ENCODE peak calls at places on chromosome 7, in seven cellular contexts. I, M, Y, R, B, U and O are unnamed samples. For H3K4me1 and H3K36me3, the result is how much of the 10 kb centered on the place peaks cover.

GRCh38 chr7:143477501-143478150 is at the start of gene TAS2R41:
- DNase-seq in I (no peak), U (no peak), R (no peak), B (no peak), Y (no peak), M (no peak), O (no peak)

GRCh38 chr7:140726304-140726703 is 29.8 kb downstream of the NDUFB2 start:
- DNase-seq in M (no peak), B (no peak), U (peak), I (no peak), Y (no peak), R (no peak), O (no peak)

GRCh38 chr7:2614646-2615330 is 17.0 kb upstream of the TTYH3 start:
- DNase-seq in U (no peak), M (no peak), Y (no peak), R (no peak), I (no peak), B (no peak), O (peak)

GRCh38 chr7:137074386-137075030 is 206.1 kb downstream of the CHRM2 start:
- DNase-seq in M (no peak), R (no peak), I (no peak), B (no peak), U (no peak), Y (peak), O (no peak)

GRCh38 chr7:127873151-127873550 is 158.1 kb downstream of the LRRC4 start:
- DNase-seq in U (no peak), M (no peak), I (no peak), B (no peak), R (no peak), Y (no peak), O (no peak)

GRCh38 chr7:133139350-133139749 is 57.5 kb upstream of the CHCHD3 start:
- DNase-seq in U (no peak), Y (peak), R (no peak), M (no peak), I (peak), B (no peak), O (peak)

GRCh38 chr7:97835296-97836138 is 36.7 kb downstream of the ASNS start:
- DNase-seq in M (no peak), I (peak), Y (peak), B (peak), U (peak), R (peak), O (peak)

GRCh38 chr7:32958046-32959025 is 1.1 kb downstream of the FKBP9 start:
- DNase-seq in R (no peak), M (peak), U (no peak), B (peak), I (peak), Y (peak), O (peak)

GRCh38 chr7:123051916-123052315 is 56.4 kb upstream of the TAS2R16 start:
- DNase-seq in U (no peak), Y (peak), I (no peak), B (no peak), R (no peak), M (no peak), O (no peak)

GRCh38 chr7:99143853-99144672 is at the start of gene SMURF1:
- DNase-seq in Y (peak), R (peak), I (peak), B (peak), M (peak), U (peak), O (peak)

GRCh38 chr7:112076309-112076708 is 129.9 kb downstream of the DOCK4 start:
- DNase-seq in B (no peak), I (no peak), R (no peak), Y (no peak), M (no peak), U (no peak), O (no peak)

GRCh38 chr7:139568813-139569490 is 45.5 kb downstream of the CLEC2L start:
- DNase-seq in R (no peak), I (no peak), Y (no peak), B (no peak), M (no peak), U (no peak), O (no peak)

GRCh38 chr7:130207642-130208041 is at the start of gene SSMEM1:
- DNase-seq in B (no peak), I (no peak), Y (peak), M (no peak), R (no peak), U (no peak), O (no peak)

GRCh38 chr7:105141068-105141467 is 127.1 kb downstream of the KMT2E start:
- DNase-seq in M (no peak), I (no peak), B (no peak), U (peak), R (no peak), Y (peak), O (peak)

GRCh38 chr7:80764132-80764531 is 125.7 kb downstream of the CD36 start:
- DNase-seq in B (no peak), U (no peak), M (no peak), R (no peak), Y (peak), I (no peak), O (peak)

GRCh38 chr7:82444220-82445049 is 858 bp upstream of the CACNA2D1 start:
- DNase-seq in R (no peak), I (peak), M (no peak), U (no peak), Y (no peak), B (peak), O (no peak)

GRCh38 chr7:8260871-8261707 is 878 bp downstream of the ICA1 start:
- DNase-seq in M (peak), B (peak), R (no peak), I (peak), Y (no peak), U (peak), O (peak)

GRCh38 chr7:34060548-34060947 is 155.2 kb downstream of the BMPER start:
- DNase-seq in B (no peak), R (no peak), Y (peak), I (no peak), U (no peak), M (no peak), O (no peak)

GRCh38 chr7:18770154-18770807 is 274.7 kb downstream of the HDAC9 start:
- DNase-seq in I (no peak), M (no peak), Y (peak), U (no peak), R (no peak), B (no peak), O (no peak)

GRCh38 chr7:119320316-119320715 is 952.7 kb upstream of the KCND2 start:
- DNase-seq in M (no peak), Y (no peak), B (no peak), U (no peak), I (no peak), R (no peak), O (no peak)

GRCh38 chr7:138030679-138031351 is 28.9 kb upstream of the CREB3L2 start:
- DNase-seq in B (no peak), U (no peak), M (no peak), Y (peak), R (no peak), I (no peak), O (no peak)

GRCh38 chr7:83306487-83306886 is 143.8 kb upstream of the PCLO start:
- DNase-seq in Y (no peak), I (no peak), M (no peak), B (no peak), R (no peak), U (no peak), O (no peak)

GRCh38 chr7:90605055-90605454 is 8.9 kb downstream of the CDK14 start:
- DNase-seq in B (no peak), Y (no peak), U (peak), R (no peak), I (no peak), M (no peak), O (peak)

GRCh38 chr7:84529480-84530205 is 335.1 kb upstream of the SEMA3A start:
- DNase-seq in U (peak), Y (peak), R (peak), I (no peak), B (no peak), M (no peak), O (no peak)

GRCh38 chr7:117219485-117219884 is 103.4 kb downstream of the WNT2 start:
- DNase-seq in M (no peak), B (no peak), I (no peak), Y (peak), U (no peak), R (no peak), O (no peak)

GRCh38 chr7:130998993-130999602 is 265.1 kb upstream of the KLF14 start:
- DNase-seq in I (no peak), M (no peak), R (no peak), Y (peak), U (no peak), B (no peak), O (no peak)

GRCh38 chr7:4725014-4725951 is 43.2 kb downstream of the FOXK1 start:
- DNase-seq in B (peak), M (peak), U (peak), I (peak), R (peak), Y (peak), O (no peak)

GRCh38 chr7:152462995-152463713 is 27.4 kb upstream of the KMT2C start:
- DNase-seq in M (no peak), Y (peak), R (peak), I (peak), B (peak), U (no peak), O (no peak)

GRCh38 chr7:70711441-70711840 is 420.5 kb upstream of the GALNT17 start:
- DNase-seq in R (no peak), I (no peak), Y (no peak), M (no peak), B (no peak), U (no peak), O (no peak)

GRCh38 chr7:115831371-115831770 is 199.2 kb downstream of the TFEC start:
- DNase-seq in Y (no peak), R (no peak), I (no peak), M (no peak), B (no peak), U (no peak), O (no peak)

GRCh38 chr7:93374345-93374940 is 142.3 kb downstream of the VPS50 start:
- DNase-seq in U (peak), B (no peak), I (no peak), M (no peak), R (no peak), Y (peak), O (no peak)

GRCh38 chr7:41921453-41921912 is 218.6 kb upstream of the INHBA start:
- DNase-seq in B (no peak), R (no peak), U (no peak), Y (peak), I (no peak), M (no peak), O (no peak)
- H3K4me1 ChIP-seq in B (under half), R (under half), U (under half), Y (under half), I (under half), M (under half), O (under half)

GRCh38 chr7:73443543-73444255 is 10.1 kb downstream of the FZD9 start:
- DNase-seq in Y (no peak), R (no peak), I (peak), B (no peak), M (no peak), U (no peak), O (no peak)
- H3K36me3 ChIP-seq in Y (half or more), R (half or more), I (under half), B (under half), M (half or more), U (half or more), O (half or more)

DNA sequence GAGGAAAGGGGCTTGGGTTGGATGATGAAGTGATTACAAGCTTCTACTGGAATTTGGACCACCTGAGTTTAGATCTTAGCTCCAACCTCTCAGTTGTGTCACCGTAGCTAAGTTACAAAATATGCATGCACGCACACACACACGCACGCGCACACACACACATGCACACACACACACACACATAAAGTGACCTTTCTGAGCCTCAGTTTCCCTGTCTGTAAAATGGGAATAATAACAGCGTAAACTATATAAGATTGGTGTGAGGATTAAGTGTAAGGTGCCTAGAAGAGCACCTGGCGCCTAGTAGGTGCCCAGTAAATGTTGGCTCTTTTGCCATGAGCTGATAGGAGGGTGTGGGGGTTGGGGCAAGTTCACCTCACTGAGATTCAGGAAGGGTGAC is 12.6 kb upstream of the AQP1 start:
- DNase-seq in R (no peak), I (no peak), M (no peak), B (no peak), Y (no peak), U (no peak), O (no peak)
- H3K4me1 ChIP-seq in R (under half), I (under half), M (under half), B (under half), Y (under half), U (under half), O (under half)

GRCh38 chr7:135938086-135938485 is 39.1 kb downstream of the MTPN start:
- DNase-seq in I (no peak), U (no peak), Y (no peak), M (no peak), B (no peak), R (no peak), O (no peak)

GRCh38 chr7:135942614-135943013 is 34.5 kb downstream of the MTPN start:
- DNase-seq in M (no peak), R (no peak), B (no peak), I (no peak), U (no peak), Y (no peak), O (no peak)

GRCh38 chr7:135938563-135938962 is 38.6 kb downstream of the MTPN start:
- DNase-seq in Y (no peak), U (no peak), R (no peak), B (no peak), M (no peak), I (no peak), O (no peak)

GRCh38 chr7:135939268-135939667 is 37.9 kb downstream of the MTPN start:
- DNase-seq in I (no peak), R (no peak), M (no peak), B (no peak), Y (no peak), U (no peak), O (no peak)

GRCh38 chr7:135940077-135941075 is 36.8 kb downstream of the MTPN start:
- DNase-seq in U (no peak), Y (no peak), I (no peak), R (no peak), M (no peak), B (no peak), O (no peak)
- H3K36me3 ChIP-seq in U (under half), Y (under half), I (under half), R (under half), M (under half), B (under half), O (under half)

GRCh38 chr7:25732771-25733217 is 419.2 kb upstream of the NFE2L3 start:
- DNase-seq in B (no peak), R (no peak), M (no peak), U (no peak), Y (no peak), I (no peak), O (no peak)
- H3K4me1 ChIP-seq in B (under half), R (under half), M (under half), U (under half), Y (under half), I (under half), O (under half)

GRCh38 chr7:100687261-100687660 is 6.8 kb downstream of the GIGYF1 start:
- DNase-seq in R (peak), B (no peak), U (no peak), I (no peak), M (no peak), Y (no peak), O (no peak)

GRCh38 chr7:100688593-100688860 is 5.5 kb downstream of the GIGYF1 start:
- DNase-seq in B (no peak), R (no peak), U (no peak), M (no peak), Y (no peak), I (no peak), O (no peak)

GRCh38 chr7:100687740-100688592 is 6.1 kb downstream of the GIGYF1 start:
- DNase-seq in Y (no peak), U (no peak), B (no peak), I (no peak), R (no peak), M (no peak), O (peak)

GRCh38 chr7:100691676-100692577 is 2.1 kb downstream of the GIGYF1 start:
- DNase-seq in M (peak), R (peak), Y (peak), B (peak), I (peak), U (peak), O (peak)

DNA sequence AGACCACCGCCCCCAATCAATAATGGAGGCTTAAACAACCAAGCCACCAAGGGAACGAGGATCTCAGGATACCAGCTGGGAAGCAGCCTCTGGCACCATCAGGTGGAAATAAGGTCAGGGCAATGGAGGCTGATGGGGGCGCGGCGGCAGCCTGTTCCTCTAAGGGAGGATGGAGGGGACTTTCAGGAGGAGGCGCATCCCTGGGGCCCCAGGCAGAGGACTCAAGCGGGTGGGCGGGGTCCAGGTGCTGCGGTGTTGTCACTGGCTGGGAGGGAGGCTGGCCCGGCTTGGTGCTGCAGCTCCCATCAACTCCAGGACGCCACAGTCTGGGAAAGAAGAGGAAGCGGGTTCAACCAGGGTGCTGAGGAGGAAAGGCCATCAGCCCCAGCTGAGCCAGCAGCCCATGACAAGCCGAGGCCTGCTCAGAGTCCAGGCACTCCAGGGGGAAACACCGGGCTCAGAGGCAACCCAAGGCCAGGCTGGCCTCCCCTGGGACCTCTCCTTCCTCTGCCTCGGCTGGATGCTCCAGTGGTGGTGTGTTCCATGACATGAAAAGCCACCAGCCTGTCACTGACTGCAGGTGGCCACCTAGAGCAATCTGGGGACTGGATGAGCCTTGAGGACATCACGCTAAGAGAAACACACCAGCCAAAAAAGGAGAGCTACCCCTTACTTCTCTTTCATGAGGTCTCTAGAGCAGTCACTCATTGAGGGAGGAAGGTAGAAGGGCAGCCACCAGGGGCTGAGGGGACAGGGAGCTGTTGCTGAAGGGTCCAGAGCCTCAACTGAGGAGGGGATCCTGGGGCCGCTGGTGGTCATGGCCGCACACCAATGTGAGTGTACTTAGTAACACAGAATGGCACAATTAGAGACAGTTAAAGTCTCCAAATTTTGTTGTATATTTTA is 4.6 kb downstream of the GIGYF1 start:
- DNase-seq in B (no peak), R (peak), Y (no peak), M (no peak), U (no peak), I (no peak), O (peak)
- H3K36me3 ChIP-seq in B (under half), R (under half), Y (under half), M (under half), U (under half), I (under half), O (half or more)

GRCh38 chr7:106870983-106871410 is 5.9 kb downstream of the PIK3CG start:
- DNase-seq in B (no peak), R (no peak), U (no peak), I (no peak), M (no peak), Y (peak), O (no peak)
- H3K4me1 ChIP-seq in B (under half), R (under half), U (under half), I (under half), M (under half), Y (under half), O (under half)